ENCODE peak calls at places on chromosomes 6 and 20, in nine cellular contexts. M, C, T, Z, U, D, S, J and N are unnamed samples.

GRCh38 chr20:50347568-50347981 is 156.9 kb downstream of the CEBPB start:
- DNase-seq in C (no peak), T (no peak), S (no peak), U (no peak), M (no peak), Z (no peak), J (no peak), D (no peak), N (no peak)

GRCh38 chr6:45655630-45656422 is 278.1 kb upstream of the SUPT3H start:
- DNase-seq in S (no peak), U (no peak), C (peak), Z (no peak), M (no peak), T (peak), J (no peak), D (no peak), N (no peak)

GRCh38 chr6:91135406-91135805 is 548.5 kb upstream of the MAP3K7 start:
- DNase-seq in Z (no peak), J (no peak), D (no peak), M (no peak), C (no peak), S (no peak), T (no peak), U (no peak), N (no peak)

GRCh38 chr6:141988954-141989705 is 143.6 kb upstream of the GJE1 start:
- DNase-seq in M (peak), T (peak), Z (no peak), D (peak), S (peak), U (peak), J (peak), C (peak), N (no peak)

GRCh38 chr20:57439432-57439831 is 48.2 kb downstream of the RBM38 start:
- DNase-seq in J (no peak), M (no peak), T (no peak), C (no peak), Z (peak), D (no peak), U (no peak), S (no peak), N (no peak)

GRCh38 chr6:24183584-24183983 is 57.6 kb downstream of the NRSN1 start:
- DNase-seq in Z (no peak), D (no peak), T (no peak), S (no peak), U (no peak), C (no peak), J (no peak), M (no peak), N (no peak)

GRCh38 chr6:145349950-145350510 is 385.3 kb downstream of the EPM2A start:
- DNase-seq in D (no peak), S (no peak), T (no peak), M (peak), J (no peak), Z (no peak), U (peak), C (no peak), N (no peak)

GRCh38 chr6:1310628-1311399 is 1.1 kb upstream of the FOXQ1 start:
- DNase-seq in C (no peak), S (no peak), D (no peak), Z (no peak), T (peak), J (no peak), U (no peak), M (no peak), N (no peak)

GRCh38 chr6:83062225-83062624 is 3.4 kb downstream of the UBE3D start:
- DNase-seq in C (no peak), U (no peak), M (no peak), D (no peak), Z (no peak), J (no peak), T (no peak), S (no peak), N (no peak)

GRCh38 chr6:42239333-42239732 is 21.7 kb upstream of the MRPS10 start:
- DNase-seq in U (no peak), T (peak), C (no peak), M (no peak), S (no peak), J (no peak), Z (no peak), D (no peak), N (no peak)

GRCh38 chr6:45637611-45638257 is 260.0 kb upstream of the SUPT3H start:
- DNase-seq in T (no peak), S (no peak), Z (no peak), U (no peak), J (no peak), C (no peak), M (no peak), D (no peak), N (no peak)

GRCh38 chr6:41247288-41247865 is 19.2 kb downstream of the TREML4 start:
- DNase-seq in U (no peak), J (no peak), S (peak), Z (no peak), D (no peak), C (no peak), T (no peak), M (no peak), N (no peak)

GRCh38 chr6:34094474-34095135 is 51.3 kb downstream of the GRM4 start:
- DNase-seq in Z (no peak), T (no peak), J (no peak), M (no peak), C (no peak), D (no peak), U (no peak), S (no peak), N (no peak)

GRCh38 chr6:125974214-125974866 is 12.0 kb upstream of the TRMT11 start:
- DNase-seq in S (peak), T (peak), Z (no peak), M (peak), J (no peak), U (peak), D (no peak), C (peak), N (no peak)

GRCh38 chr6:36147294-36147693 is 17.0 kb downstream of the MAPK13 start:
- DNase-seq in Z (no peak), M (no peak), S (no peak), J (no peak), C (no peak), T (no peak), U (no peak), D (no peak), N (no peak)

GRCh38 chr6:117477988-117478852 is 4.3 kb upstream of the DCBLD1 start:
- DNase-seq in U (peak), J (no peak), D (no peak), M (peak), C (no peak), Z (peak), S (peak), T (peak), N (no peak)

GRCh38 chr6:84696181-84696580 is 68.2 kb downstream of the TBX18 start:
- DNase-seq in M (no peak), T (no peak), U (no peak), C (no peak), J (no peak), D (no peak), S (no peak), Z (no peak), N (no peak)

GRCh38 chr6:148179786-148180185 is 162.9 kb upstream of the SASH1 start:
- DNase-seq in T (peak), Z (no peak), U (no peak), J (no peak), S (no peak), D (no peak), C (no peak), M (peak), N (no peak)

GRCh38 chr6:92586236-92586977 is 833.0 kb downstream of the EPHA7 start:
- DNase-seq in S (no peak), T (no peak), C (no peak), J (no peak), Z (no peak), U (no peak), D (no peak), M (no peak), N (no peak)

GRCh38 chr6:37103169-37104039 is 66.5 kb upstream of the PIM1 start:
- DNase-seq in J (peak), Z (peak), T (peak), M (no peak), U (peak), D (no peak), S (no peak), C (no peak), N (peak)

GRCh38 chr6:17058550-17058949 is 43.3 kb upstream of the STMND1 start:
- DNase-seq in C (no peak), M (no peak), U (no peak), T (no peak), J (no peak), Z (no peak), D (no peak), S (no peak), N (no peak)

GRCh38 chr6:25342784-25343183 is 63.6 kb downstream of the CARMIL1 start:
- DNase-seq in S (no peak), Z (no peak), M (no peak), D (no peak), J (no peak), T (no peak), C (no peak), U (no peak), N (no peak)

GRCh38 chr6:39200498-39201020 is 28.7 kb downstream of the KCNK5 start:
- DNase-seq in J (no peak), C (no peak), U (no peak), M (no peak), T (no peak), Z (no peak), S (no peak), D (no peak), N (no peak)

GRCh38 chr6:106513813-106514212 is 115.5 kb downstream of the RTN4IP1 start:
- DNase-seq in Z (no peak), U (peak), T (peak), C (no peak), J (no peak), M (no peak), S (peak), D (no peak), N (no peak)

GRCh38 chr6:359261-360035 is 32.1 kb upstream of the IRF4 start:
- DNase-seq in S (no peak), Z (no peak), C (no peak), U (no peak), T (no peak), M (no peak), J (no peak), D (no peak), N (no peak)

GRCh38 chr6:29510746-29511300 is 23.1 kb upstream of the MAS1L start:
- DNase-seq in J (no peak), C (no peak), M (no peak), T (no peak), S (no peak), D (no peak), Z (no peak), U (no peak), N (no peak)

GRCh38 chr6:35089935-35090505 is 51.1 kb downstream of the TCP11 start:
- DNase-seq in M (peak), S (peak), T (peak), J (no peak), C (no peak), U (no peak), Z (no peak), D (no peak), N (no peak)

GRCh38 chr6:44829811-44830210 is 442.3 kb downstream of the CDC5L start:
- DNase-seq in T (no peak), D (no peak), S (no peak), C (no peak), M (peak), U (peak), J (no peak), Z (no peak), N (no peak)

GRCh38 chr6:167505782-167506181 is 180.9 kb downstream of the TTLL2 start:
- DNase-seq in Z (no peak), U (no peak), C (no peak), S (no peak), M (no peak), J (no peak), T (no peak), D (no peak), N (no peak)